ENCODE peak calls at places on chromosomes 16 and 17, in four cellular contexts. One of them, this sample, is unnamed.

GRCh38 chr16:31200821-31201510 is 1.6 kb downstream of the PYCARD start:
- DNase-seq in bronchial epithelial cell: no peak
- DNase-seq in AG10803: no peak
- DNase-seq in neural progenitor cell: no peak
- DNase-seq in this sample: no peak

GRCh38 chr16:31328322-31329052 is 26.5 kb upstream of the ITGAX start:
- DNase-seq in bronchial epithelial cell: no peak
- DNase-seq in neural progenitor cell: no peak
- DNase-seq in AG10803: no peak
- DNase-seq in this sample: no peak

GRCh38 chr17:6244796-6245195 is 174.6 kb downstream of the WSCD1 start:
- DNase-seq in AG10803: no peak
- DNase-seq in bronchial epithelial cell: peak
- DNase-seq in neural progenitor cell: no peak
- DNase-seq in this sample: no peak

GRCh38 chr16:49575352-49576172 is 202.0 kb downstream of the C16orf78 start:
- DNase-seq in neural progenitor cell: no peak
- DNase-seq in AG10803: no peak
- DNase-seq in bronchial epithelial cell: no peak
- DNase-seq in this sample: no peak

GRCh38 chr17:72974605-72975232 is 117.8 kb downstream of the SLC39A11 start:
- DNase-seq in AG10803: no peak
- DNase-seq in bronchial epithelial cell: peak
- DNase-seq in neural progenitor cell: no peak
- DNase-seq in this sample: peak

GRCh38 chr16:48367443-48368049 is 17.7 kb downstream of the SIAH1 start:
- DNase-seq in neural progenitor cell: no peak
- DNase-seq in bronchial epithelial cell: peak
- DNase-seq in AG10803: no peak
- DNase-seq in this sample: no peak

GRCh38 chr17:10681866-10682446 is 15.4 kb downstream of the SCO1 start:
- DNase-seq in bronchial epithelial cell: no peak
- DNase-seq in neural progenitor cell: no peak
- DNase-seq in AG10803: peak
- DNase-seq in this sample: peak

GRCh38 chr16:11034481-11034931 is 90.1 kb downstream of the CLEC16A start:
- DNase-seq in bronchial epithelial cell: no peak
- DNase-seq in AG10803: peak
- DNase-seq in neural progenitor cell: no peak
- DNase-seq in this sample: no peak

GRCh38 chr16:80887062-80887461 is 82.7 kb upstream of the CDYL2 start:
- DNase-seq in neural progenitor cell: no peak
- DNase-seq in AG10803: no peak
- DNase-seq in bronchial epithelial cell: no peak
- DNase-seq in this sample: no peak

GRCh38 chr17:79627766-79628690 is 17.2 kb upstream of the RBFOX3 start:
- DNase-seq in bronchial epithelial cell: no peak
- DNase-seq in AG10803: no peak
- DNase-seq in neural progenitor cell: no peak
- DNase-seq in this sample: no peak

GRCh38 chr17:9957244-9957643 is 52.2 kb upstream of the RCVRN start:
- DNase-seq in bronchial epithelial cell: no peak
- DNase-seq in AG10803: no peak
- DNase-seq in neural progenitor cell: no peak
- DNase-seq in this sample: no peak

GRCh38 chr16:81505011-81505660 is 60.5 kb downstream of the CMIP start:
- DNase-seq in bronchial epithelial cell: peak
- DNase-seq in neural progenitor cell: no peak
- DNase-seq in AG10803: no peak
- DNase-seq in this sample: no peak

GRCh38 chr17:73641779-73642580 is 2.3 kb downstream of the SDK2 start:
- DNase-seq in neural progenitor cell: peak
- DNase-seq in AG10803: no peak
- DNase-seq in bronchial epithelial cell: no peak
- DNase-seq in this sample: no peak

GRCh38 chr16:25395528-25395927 is 137.9 kb upstream of the ZKSCAN2 start:
- DNase-seq in neural progenitor cell: no peak
- DNase-seq in bronchial epithelial cell: no peak
- DNase-seq in AG10803: no peak
- DNase-seq in this sample: no peak

GRCh38 chr17:49680314-49680713 is 2.4 kb upstream of the SPOP start:
- DNase-seq in AG10803: no peak
- DNase-seq in bronchial epithelial cell: no peak
- DNase-seq in neural progenitor cell: no peak
- DNase-seq in this sample: no peak

GRCh38 chr17:42843358-42843934 is 934 bp upstream of the AOC2 start:
- DNase-seq in bronchial epithelial cell: peak
- DNase-seq in AG10803: peak
- DNase-seq in neural progenitor cell: peak
- DNase-seq in this sample: peak

GRCh38 chr17:48995871-48996695 is 1.1 kb upstream of the IGF2BP1 start:
- DNase-seq in bronchial epithelial cell: no peak
- DNase-seq in neural progenitor cell: peak
- DNase-seq in AG10803: no peak
- DNase-seq in this sample: peak

GRCh38 chr17:40321502-40322416 is 12.8 kb downstream of the RARA start:
- DNase-seq in bronchial epithelial cell: no peak
- DNase-seq in neural progenitor cell: no peak
- DNase-seq in AG10803: no peak
- DNase-seq in this sample: no peak

GRCh38 chr16:46884513-46885293 is 541 bp downstream of the GPT2 start:
- DNase-seq in bronchial epithelial cell: no peak
- DNase-seq in neural progenitor cell: peak
- DNase-seq in AG10803: no peak
- DNase-seq in this sample: no peak

GRCh38 chr16:87618216-87618615 is 15.9 kb downstream of the JPH3 start:
- DNase-seq in bronchial epithelial cell: no peak
- DNase-seq in AG10803: no peak
- DNase-seq in neural progenitor cell: no peak
- DNase-seq in this sample: no peak

GRCh38 chr17:64635647-64636305 is 26.3 kb downstream of the SMURF2 start:
- DNase-seq in neural progenitor cell: no peak
- DNase-seq in AG10803: peak
- DNase-seq in bronchial epithelial cell: peak
- DNase-seq in this sample: peak

GRCh38 chr16:27679899-27680298 is 130.0 kb downstream of the KATNIP start:
- DNase-seq in AG10803: no peak
- DNase-seq in bronchial epithelial cell: no peak
- DNase-seq in neural progenitor cell: no peak
- DNase-seq in this sample: no peak

GRCh38 chr16:17345043-17345442 is 125.7 kb downstream of the XYLT1 start:
- DNase-seq in bronchial epithelial cell: no peak
- DNase-seq in neural progenitor cell: no peak
- DNase-seq in AG10803: peak
- DNase-seq in this sample: no peak

GRCh38 chr17:36645358-36645757 is 44.0 kb downstream of the MRM1 start:
- DNase-seq in AG10803: no peak
- DNase-seq in bronchial epithelial cell: no peak
- DNase-seq in neural progenitor cell: no peak
- DNase-seq in this sample: no peak

GRCh38 chr17:27244019-27244418 is 49.9 kb upstream of the WSB1 start:
- DNase-seq in AG10803: no peak
- DNase-seq in neural progenitor cell: no peak
- DNase-seq in bronchial epithelial cell: no peak
- DNase-seq in this sample: no peak

GRCh38 chr17:77085916-77086432 is 54.8 kb upstream of the SEC14L1 start:
- DNase-seq in bronchial epithelial cell: no peak
- DNase-seq in neural progenitor cell: no peak
- DNase-seq in AG10803: no peak
- DNase-seq in this sample: no peak

GRCh38 chr17:66260265-66260664 is 31.1 kb upstream of the APOH start:
- DNase-seq in AG10803: no peak
- DNase-seq in bronchial epithelial cell: no peak
- DNase-seq in neural progenitor cell: peak
- DNase-seq in this sample: no peak

DNA sequence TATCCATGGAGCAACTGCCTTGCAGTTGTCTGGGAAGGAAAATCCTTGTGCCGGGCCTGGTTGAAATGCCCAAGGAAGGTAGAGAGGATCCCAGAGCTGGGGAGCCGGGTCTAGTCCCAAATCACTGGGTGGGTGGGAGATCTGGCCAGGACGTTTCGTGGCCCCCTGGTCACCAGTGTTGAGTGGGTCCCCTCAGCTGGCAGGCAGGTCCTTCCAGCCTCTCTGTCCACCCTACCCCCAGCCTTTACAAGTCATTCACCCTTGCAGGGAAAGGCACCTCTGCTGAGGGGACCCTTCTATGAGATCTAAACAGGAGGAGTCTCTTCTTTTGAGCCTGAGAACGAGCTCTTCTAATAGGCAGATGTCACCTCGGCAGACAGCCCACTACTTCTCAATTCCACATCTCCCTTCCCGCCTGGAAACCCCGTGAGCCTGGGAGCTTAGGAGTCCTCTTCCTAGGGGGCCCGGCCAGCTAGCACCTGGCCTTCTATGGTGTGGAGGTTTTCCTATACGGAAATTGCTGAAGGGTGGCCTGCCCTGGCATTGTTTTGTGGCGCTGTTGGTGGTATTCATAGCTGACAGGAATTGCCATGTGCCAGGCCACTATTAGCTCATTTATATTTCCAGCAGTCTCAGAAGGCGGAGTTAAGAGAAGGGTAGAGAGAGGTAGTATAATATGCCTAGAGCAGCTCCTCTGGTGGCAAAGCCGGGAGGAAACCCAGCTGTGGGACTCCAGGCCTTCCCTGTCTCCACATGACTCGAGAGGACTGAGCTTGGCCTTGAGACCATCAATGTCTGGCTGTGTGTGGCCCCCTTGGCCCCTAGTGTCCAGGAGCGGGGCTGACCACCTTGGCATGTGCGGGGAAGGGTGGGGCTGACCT is 13.3 kb downstream of the MPRIP start:
- DNase-seq in neural progenitor cell: no peak
- DNase-seq in AG10803: peak
- DNase-seq in bronchial epithelial cell: no peak
- DNase-seq in this sample: no peak
- TF ChIP-seq CTCF in neural progenitor cell: no peak
- TF ChIP-seq CTCF in AG10803: peak
- TF ChIP-seq CTCF in bronchial epithelial cell: peak
- TF ChIP-seq CTCF in this sample: no peak

GRCh38 chr17:2405247-2405926 is 4.5 kb upstream of the MNT start:
- DNase-seq in bronchial epithelial cell: peak
- DNase-seq in AG10803: peak
- DNase-seq in neural progenitor cell: peak
- DNase-seq in this sample: peak
- H3K4me3 ChIP-seq in bronchial epithelial cell: no peak
- H3K4me3 ChIP-seq in AG10803: no peak
- H3K4me3 ChIP-seq in neural progenitor cell: no peak
- H3K4me3 ChIP-seq in this sample: no peak

DNA sequence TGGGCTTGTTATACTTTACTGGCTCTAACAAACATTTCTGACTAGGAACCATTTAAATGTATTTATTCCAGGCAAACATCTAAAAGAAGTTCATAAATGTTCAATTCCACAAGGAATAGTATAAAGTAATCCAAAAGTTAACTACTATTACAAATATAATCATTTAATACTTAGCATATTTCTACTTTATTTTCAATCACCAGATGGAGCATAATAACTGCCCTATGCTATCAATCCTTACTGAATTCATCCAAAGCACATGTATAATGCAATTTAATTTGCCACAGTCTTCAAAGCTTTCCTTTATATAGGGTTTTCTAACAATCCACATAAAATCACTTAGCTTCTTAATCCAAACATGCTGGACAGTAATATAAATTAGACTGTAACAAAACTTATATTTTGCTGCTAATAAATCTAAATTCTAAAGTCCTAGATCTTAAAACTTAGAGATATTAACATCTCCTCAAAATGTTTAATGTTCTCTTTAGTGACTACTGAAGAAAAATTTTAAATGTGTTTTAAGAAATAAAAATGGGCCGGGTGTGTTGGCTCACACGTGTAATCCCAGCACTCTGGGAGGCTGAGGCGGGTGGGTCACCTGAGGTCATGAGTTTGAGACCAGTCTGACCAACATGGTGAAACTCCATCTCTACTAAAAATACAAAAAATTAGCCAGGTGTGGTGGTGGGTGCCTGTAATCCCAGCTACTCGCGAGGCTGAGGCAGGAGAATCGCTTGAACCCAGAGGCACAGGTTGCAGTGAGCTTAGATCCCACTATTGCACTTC is 5.9 kb downstream of the MEIOB start:
- DNase-seq in bronchial epithelial cell: no peak
- DNase-seq in neural progenitor cell: no peak
- DNase-seq in AG10803: no peak
- DNase-seq in this sample: no peak
- TF ChIP-seq CTCF in bronchial epithelial cell: no peak
- TF ChIP-seq CTCF in neural progenitor cell: no peak
- TF ChIP-seq CTCF in AG10803: no peak
- TF ChIP-seq CTCF in this sample: no peak

GRCh38 chr16:370443-370842 is at the start of gene MRPL28:
- DNase-seq in bronchial epithelial cell: peak
- DNase-seq in AG10803: peak
- DNase-seq in neural progenitor cell: peak
- DNase-seq in this sample: peak
- H3K4me3 ChIP-seq in bronchial epithelial cell: peak
- H3K4me3 ChIP-seq in AG10803: peak
- H3K4me3 ChIP-seq in neural progenitor cell: peak
- H3K4me3 ChIP-seq in this sample: peak

GRCh38 chr16:89489040-89489721 is 1.2 kb downstream of the ANKRD11 start:
- DNase-seq in neural progenitor cell: peak
- DNase-seq in AG10803: peak
- DNase-seq in bronchial epithelial cell: peak
- DNase-seq in this sample: peak
- TF ChIP-seq CTCF in neural progenitor cell: peak
- TF ChIP-seq CTCF in AG10803: peak
- TF ChIP-seq CTCF in bronchial epithelial cell: no peak
- TF ChIP-seq CTCF in this sample: peak

GRCh38 chr16:8885674-8886592 is 3.8 kb downstream of the LITAFD start:
- DNase-seq in bronchial epithelial cell: peak
- DNase-seq in AG10803: no peak
- DNase-seq in neural progenitor cell: peak
- DNase-seq in this sample: peak
- H3K4me3 ChIP-seq in bronchial epithelial cell: no peak
- H3K4me3 ChIP-seq in AG10803: no peak
- H3K4me3 ChIP-seq in neural progenitor cell: no peak
- H3K4me3 ChIP-seq in this sample: no peak

DNA sequence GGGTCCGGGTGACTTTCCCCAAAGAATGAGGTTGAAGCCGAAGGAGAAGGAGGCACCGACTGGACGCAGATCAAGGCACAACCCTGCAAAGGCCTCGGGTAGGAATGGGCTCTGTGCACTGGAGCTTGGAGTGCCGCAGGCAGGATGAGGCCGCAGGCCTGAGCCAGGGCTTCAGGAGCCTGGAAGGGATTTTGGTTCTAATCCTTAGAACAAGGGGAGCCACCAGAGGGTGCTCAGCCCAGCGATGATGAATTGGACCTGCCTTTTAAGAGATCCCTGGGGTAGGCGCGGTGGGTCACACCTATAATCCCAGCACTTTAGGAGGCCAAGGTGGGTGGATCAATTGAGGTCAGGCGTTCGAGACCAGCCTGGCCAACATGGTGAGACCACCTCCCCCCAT is 8.1 kb downstream of the CIBAR2 start:
- DNase-seq in AG10803: no peak
- DNase-seq in neural progenitor cell: peak
- DNase-seq in bronchial epithelial cell: no peak
- DNase-seq in this sample: no peak
- TF ChIP-seq CTCF in AG10803: no peak
- TF ChIP-seq CTCF in neural progenitor cell: peak
- TF ChIP-seq CTCF in bronchial epithelial cell: no peak
- TF ChIP-seq CTCF in this sample: no peak

GRCh38 chr16:57629516-57630401 is 1.3 kb downstream of the ADGRG1 start:
- DNase-seq in neural progenitor cell: no peak
- DNase-seq in AG10803: no peak
- DNase-seq in bronchial epithelial cell: no peak
- DNase-seq in this sample: no peak
- H3K4me3 ChIP-seq in neural progenitor cell: no peak
- H3K4me3 ChIP-seq in AG10803: no peak
- H3K4me3 ChIP-seq in bronchial epithelial cell: peak
- H3K4me3 ChIP-seq in this sample: no peak

GRCh38 chr17:75086496-75087181 is 1.1 kb upstream of the SLC16A5 start:
- DNase-seq in neural progenitor cell: no peak
- DNase-seq in AG10803: no peak
- DNase-seq in bronchial epithelial cell: no peak
- DNase-seq in this sample: no peak
- TF ChIP-seq CTCF in neural progenitor cell: no peak
- TF ChIP-seq CTCF in AG10803: no peak
- TF ChIP-seq CTCF in bronchial epithelial cell: no peak
- TF ChIP-seq CTCF in this sample: no peak

This sample was measured in astrocyte of the spinal cord.